ENCODE peak calls at places on chromosome 17, in ten cellular contexts. X is WERI-Rb-1, H is GM18507, B is NCI-H1417, R is T-helper 2 cell, W is HepG2, V is kidney glomerular epithelial cell, G is PC-3, J is Karpas-422, N is small intestine. Z is an unnamed sample.

GRCh38 chr17:37373530-37374159 is 2.1 kb upstream of the C17orf78 start:
- DNase-seq in X (peak), G (peak), R (peak), B (peak), W (peak), H (peak), N (peak), V (peak), J (peak), Z (no peak)

GRCh38 chr17:8072727-8073461 is 14.6 kb downstream of the ALOX12B start:
- DNase-seq in G (no peak), X (no peak), J (no peak), N (no peak), W (no peak), H (no peak), B (peak), R (peak), V (no peak), Z (no peak)

GRCh38 chr17:36850794-36851193 is 86.5 kb upstream of the LHX1 start:
- DNase-seq in V (peak), H (no peak), W (no peak), N (no peak), B (no peak), R (peak), X (no peak), J (no peak), G (peak), Z (no peak)

GRCh38 chr17:4136373-4136772 is 6.5 kb downstream of the ZZEF1 start:
- DNase-seq in G (no peak), W (no peak), V (peak), R (no peak), H (no peak), B (no peak), J (no peak), N (peak), X (no peak), Z (no peak)

GRCh38 chr17:83010323-83011200 is 68.8 kb upstream of the METRNL start:
- DNase-seq in J (no peak), H (no peak), B (no peak), R (no peak), X (no peak), W (no peak), V (no peak), G (no peak), N (no peak), Z (no peak)

GRCh38 chr17:9928601-9929341 is 23.7 kb upstream of the RCVRN start:
- DNase-seq in N (no peak), R (no peak), H (no peak), B (peak), V (peak), G (peak), X (peak), J (peak), W (peak), Z (no peak)

GRCh38 chr17:193841-194806 is 12.7 kb upstream of the DOC2B start:
- DNase-seq in G (no peak), B (peak), X (peak), W (peak), H (no peak), J (no peak), N (peak), R (no peak), V (no peak), Z (no peak)

GRCh38 chr17:75084039-75084660 is 3.6 kb upstream of the SLC16A5 start:
- DNase-seq in W (peak), J (no peak), B (peak), X (no peak), G (peak), R (peak), N (peak), H (no peak), V (peak), Z (no peak)

GRCh38 chr17:31452101-31452500 is 60.6 kb downstream of the RAB11FIP4 start:
- DNase-seq in W (no peak), G (peak), H (no peak), R (no peak), N (no peak), B (no peak), V (no peak), J (no peak), X (no peak), Z (no peak)

GRCh38 chr17:60941028-60941427 is 263.4 kb downstream of the BCAS3 start:
- DNase-seq in G (no peak), X (no peak), B (peak), W (no peak), V (no peak), N (peak), H (no peak), R (no peak), J (no peak), Z (no peak)

GRCh38 chr17:76382803-76383644 is 1.4 kb upstream of the SPHK1 start:
- DNase-seq in V (peak), W (peak), J (peak), H (no peak), G (peak), X (peak), B (peak), N (peak), R (peak), Z (no peak)

GRCh38 chr17:65553646-65554567 is 7.5 kb downstream of the AXIN2 start:
- DNase-seq in G (no peak), R (peak), W (no peak), N (no peak), B (no peak), J (no peak), V (no peak), X (no peak), H (no peak), Z (no peak)

GRCh38 chr17:50768348-50768761 is 1.0 kb upstream of the ANKRD40CL start:
- DNase-seq in G (peak), R (no peak), H (no peak), W (peak), V (no peak), B (no peak), J (no peak), X (no peak), N (peak), Z (no peak)

GRCh38 chr17:50480854-50481490 is 2.3 kb downstream of the RSAD1 start:
- DNase-seq in N (no peak), G (no peak), V (no peak), X (no peak), J (peak), B (no peak), R (no peak), H (no peak), W (no peak), Z (no peak)

GRCh38 chr17:1366234-1366633 is 33.8 kb downstream of the YWHAE start:
- DNase-seq in N (no peak), H (no peak), B (no peak), G (no peak), R (no peak), W (no peak), J (no peak), V (no peak), X (no peak), Z (no peak)